ENCODE peak calls at places on chromosomes 4 and X, in nine cellular contexts. I is activated naive CD4-positive, alpha-beta T cell treated with Interleukin-2 at 50 U/mL for 16 hours; H is IMR-90; V is NCI-H1092 treated with DMSO at 0.1 percent for 48 hours; U is GM06990; L is activated CD4-positive, alpha-beta T cell treated with anti-CD3 and anti-CD28 coated beads, Interleukin-2, amount 10 ng/mL, durations not matched to agents 7 days and 5 days; S is RWPE1; D is stimulated activated CD4-positive, alpha-beta T cell treated with anti-CD3 and anti-CD28 coated beads, Interleukin-4, amount 100 ng/mL, for 1 hour; T is activated T-helper 1 cell treated with anti-CD3 and anti-CD28 coated beads, Interleukin-12 subunit alpha, Interleukin-12 subunit beta, Interleukin-2, Interleukin-4 antibody, amounts not matched to agents 30 ng/mL and 10 ng/mL and 1 ng/mL, durations not matched to agents 14 hours and 24 hours and 36 hours. Q is an unnamed sample.

GRCh38 chr4:25100710-25101109 is 59.5 kb downstream of the SEPSECS start:
- DNase-seq in I (no peak), H (no peak), V (no peak), U (no peak), L (no peak), S (no peak), D (no peak), T (no peak), Q (no peak)

GRCh38 chr4:77437079-77437478 is 168.5 kb upstream of the CXCL13 start:
- DNase-seq in I (no peak), H (no peak), V (no peak), U (no peak), L (no peak), S (no peak), D (no peak), T (no peak), Q (no peak)

GRCh38 chr4:159682996-159683395 is 580.1 kb downstream of the RAPGEF2 start:
- DNase-seq in I (no peak), H (no peak), V (no peak), U (no peak), L (no peak), S (no peak), D (no peak), T (no peak), Q (no peak)

GRCh38 chrX:120120223-120120622 is 4.5 kb upstream of the RHOXF1 start:
- DNase-seq in I (no peak), H (peak), V (no peak), U (no peak), L (no peak), S (no peak), D (no peak), T (no peak), Q (no peak)

GRCh38 chr4:174592985-174593335 is 70.7 kb upstream of the HPGD start:
- DNase-seq in I (no peak), H (peak), V (no peak), U (no peak), L (no peak), S (peak), D (no peak), T (no peak), Q (no peak)

GRCh38 chr4:117676153-117676552 is 358.1 kb upstream of the NDST3 start:
- DNase-seq in I (no peak), H (no peak), V (no peak), U (no peak), L (no peak), S (no peak), D (no peak), T (no peak), Q (no peak)

GRCh38 chr4:102094474-102094873 is 250.8 kb downstream of the SLC39A8 start:
- DNase-seq in I (no peak), H (no peak), V (no peak), U (no peak), L (no peak), S (no peak), D (no peak), T (no peak), Q (no peak)

GRCh38 chrX:134396174-134396573 is 63.8 kb upstream of the HPRT1 start:
- DNase-seq in I (no peak), H (peak), V (peak), U (no peak), L (no peak), S (peak), D (no peak), T (no peak), Q (no peak)

GRCh38 chr4:107122736-107123135 is 86.6 kb upstream of the DKK2 start:
- DNase-seq in I (no peak), H (no peak), V (no peak), U (no peak), L (no peak), S (no peak), D (no peak), T (no peak), Q (no peak)

GRCh38 chr4:157700898-157701694 is 471.7 kb downstream of the GASK1B start:
- DNase-seq in I (no peak), H (no peak), V (no peak), U (no peak), L (no peak), S (no peak), D (no peak), T (no peak), Q (no peak)

GRCh38 chrX:64334467-64334866 is 60.8 kb downstream of the MTMR8 start:
- DNase-seq in I (no peak), H (no peak), V (no peak), U (no peak), L (no peak), S (no peak), D (no peak), T (no peak), Q (no peak)

GRCh38 chr4:72383439-72383838 is 185.6 kb downstream of the ADAMTS3 start:
- DNase-seq in I (no peak), H (peak), V (no peak), U (no peak), L (no peak), S (no peak), D (no peak), T (no peak), Q (no peak)

GRCh38 chr4:145819246-145820181 is 119.1 kb downstream of the ZNF827 start:
- DNase-seq in I (no peak), H (no peak), V (peak), U (no peak), L (no peak), S (no peak), D (no peak), T (no peak), Q (no peak)

Q was measured in tibial nerve.